ENCODE peak calls at places on chromosomes 2 and 18, in six cellular contexts. X is A172; G is neural crest cell; R is GM23248; L is effector CD4-positive, alpha-beta T cell; C is AG09319. E is an unnamed sample.

GRCh38 chr2:202690321-202690900 is 55.6 kb downstream of the FAM117B start:
- DNase-seq in X (no peak), G (no peak), R (peak), L (no peak), C (no peak), E (no peak)

GRCh38 chr18:48462510-48462909 is 53.3 kb upstream of the ZBTB7C start:
- DNase-seq in X (no peak), G (no peak), R (no peak), L (no peak), C (no peak), E (no peak)

GRCh38 chr2:40168546-40168945 is 283.3 kb downstream of the SLC8A1 start:
- DNase-seq in X (no peak), G (no peak), R (peak), L (no peak), C (no peak), E (no peak)

GRCh38 chr2:10057231-10058107 is 14.1 kb downstream of the KLF11 start:
- DNase-seq in X (peak), G (peak), R (peak), L (no peak), C (peak), E (peak)

GRCh38 chr2:53077413-53077812 is 690.2 kb upstream of the CHAC2 start:
- DNase-seq in X (no peak), G (no peak), R (no peak), L (no peak), C (no peak), E (no peak)

GRCh38 chr2:1553671-1554295 is 140.5 kb downstream of the TPO start:
- DNase-seq in X (peak), G (no peak), R (peak), L (no peak), C (peak), E (peak)

GRCh38 chr2:230205034-230205433 is 14.8 kb downstream of the SP110 start:
- DNase-seq in X (no peak), G (no peak), R (no peak), L (no peak), C (no peak), E (no peak)

GRCh38 chr18:58615150-58616132 is 13.4 kb downstream of the ALPK2 start:
- DNase-seq in X (no peak), G (no peak), R (peak), L (peak), C (no peak), E (no peak)

GRCh38 chr2:240916571-240917008 is 10.5 kb downstream of the CROCC2 start:
- DNase-seq in X (no peak), G (no peak), R (peak), L (no peak), C (peak), E (peak)

GRCh38 chr2:219630770-219631405 is 3.5 kb downstream of the SLC4A3 start:
- DNase-seq in X (no peak), G (no peak), R (no peak), L (no peak), C (no peak), E (no peak)

GRCh38 chr18:63004466-63005089 is 289.2 kb downstream of the PHLPP1 start:
- DNase-seq in X (no peak), G (no peak), R (no peak), L (no peak), C (no peak), E (peak)

GRCh38 chr2:62362561-62362960 is 143.4 kb downstream of the TMEM17 start:
- DNase-seq in X (no peak), G (no peak), R (peak), L (no peak), C (no peak), E (no peak)

GRCh38 chr2:163247151-163247872 is 408.7 kb upstream of the KCNH7 start:
- DNase-seq in X (no peak), G (no peak), R (no peak), L (no peak), C (no peak), E (no peak)